ENCODE peak calls at places on chromosomes 5 and 9, in five cellular contexts. One of them, this sample, is unnamed.

GRCh38 chr5:55817030-55817429 is 34.1 kb upstream of the IL31RA start:
- DNase-seq in stimulated activated naive B cell treated with anti-CD40 and anti-IgM and Interleukin-4, amounts not matched to agents 10 μg/mL and 1 μg/mL and 100 μg/mL, for 72 hours: no peak
- DNase-seq in LHCN-M2: no peak
- DNase-seq in CD8-positive, alpha-beta memory T cell: no peak
- DNase-seq in CD8-positive, alpha-beta T cell: no peak
- DNase-seq in this sample: no peak

GRCh38 chr5:78893959-78894676 is 91.0 kb downstream of the ARSB start:
- DNase-seq in LHCN-M2: peak
- DNase-seq in CD8-positive, alpha-beta memory T cell: no peak
- DNase-seq in CD8-positive, alpha-beta T cell: no peak
- DNase-seq in stimulated activated naive B cell treated with anti-CD40 and anti-IgM and Interleukin-4, amounts not matched to agents 10 μg/mL and 1 μg/mL and 100 μg/mL, for 72 hours: no peak
- DNase-seq in this sample: no peak

GRCh38 chr5:171744882-171745281 is 40.7 kb upstream of the SMIM23 start:
- DNase-seq in stimulated activated naive B cell treated with anti-CD40 and anti-IgM and Interleukin-4, amounts not matched to agents 10 μg/mL and 1 μg/mL and 100 μg/mL, for 72 hours: no peak
- DNase-seq in LHCN-M2: no peak
- DNase-seq in CD8-positive, alpha-beta memory T cell: no peak
- DNase-seq in CD8-positive, alpha-beta T cell: no peak
- DNase-seq in this sample: no peak

GRCh38 chr9:132804576-132805295 is 73.3 kb downstream of the AK8 start:
- DNase-seq in CD8-positive, alpha-beta T cell: no peak
- DNase-seq in LHCN-M2: peak
- DNase-seq in CD8-positive, alpha-beta memory T cell: no peak
- DNase-seq in stimulated activated naive B cell treated with anti-CD40 and anti-IgM and Interleukin-4, amounts not matched to agents 10 μg/mL and 1 μg/mL and 100 μg/mL, for 72 hours: peak
- DNase-seq in this sample: no peak

GRCh38 chr5:11588803-11589202 is 315.4 kb downstream of the CTNND2 start:
- DNase-seq in LHCN-M2: no peak
- DNase-seq in CD8-positive, alpha-beta memory T cell: no peak
- DNase-seq in stimulated activated naive B cell treated with anti-CD40 and anti-IgM and Interleukin-4, amounts not matched to agents 10 μg/mL and 1 μg/mL and 100 μg/mL, for 72 hours: no peak
- DNase-seq in CD8-positive, alpha-beta T cell: no peak
- DNase-seq in this sample: no peak

GRCh38 chr5:10077721-10078551 is 171.8 kb downstream of the ATPSCKMT start:
- DNase-seq in CD8-positive, alpha-beta T cell: no peak
- DNase-seq in LHCN-M2: no peak
- DNase-seq in CD8-positive, alpha-beta memory T cell: no peak
- DNase-seq in stimulated activated naive B cell treated with anti-CD40 and anti-IgM and Interleukin-4, amounts not matched to agents 10 μg/mL and 1 μg/mL and 100 μg/mL, for 72 hours: no peak
- DNase-seq in this sample: no peak

GRCh38 chr5:149802008-149802407 is 71.9 kb downstream of the PPARGC1B start:
- DNase-seq in CD8-positive, alpha-beta T cell: no peak
- DNase-seq in stimulated activated naive B cell treated with anti-CD40 and anti-IgM and Interleukin-4, amounts not matched to agents 10 μg/mL and 1 μg/mL and 100 μg/mL, for 72 hours: no peak
- DNase-seq in CD8-positive, alpha-beta memory T cell: no peak
- DNase-seq in LHCN-M2: no peak
- DNase-seq in this sample: no peak

GRCh38 chr9:89444212-89444611 is 53.7 kb downstream of the SEMA4D start:
- DNase-seq in CD8-positive, alpha-beta memory T cell: peak
- DNase-seq in stimulated activated naive B cell treated with anti-CD40 and anti-IgM and Interleukin-4, amounts not matched to agents 10 μg/mL and 1 μg/mL and 100 μg/mL, for 72 hours: no peak
- DNase-seq in LHCN-M2: no peak
- DNase-seq in CD8-positive, alpha-beta T cell: peak
- DNase-seq in this sample: peak

GRCh38 chr9:136550439-136551085 is 4.7 kb upstream of the NOTCH1 start:
- DNase-seq in LHCN-M2: no peak
- DNase-seq in CD8-positive, alpha-beta memory T cell: no peak
- DNase-seq in CD8-positive, alpha-beta T cell: no peak
- DNase-seq in stimulated activated naive B cell treated with anti-CD40 and anti-IgM and Interleukin-4, amounts not matched to agents 10 μg/mL and 1 μg/mL and 100 μg/mL, for 72 hours: no peak
- DNase-seq in this sample: no peak

GRCh38 chr5:15655683-15656082 is 155.7 kb downstream of the FBXL7 start:
- DNase-seq in CD8-positive, alpha-beta memory T cell: no peak
- DNase-seq in LHCN-M2: no peak
- DNase-seq in stimulated activated naive B cell treated with anti-CD40 and anti-IgM and Interleukin-4, amounts not matched to agents 10 μg/mL and 1 μg/mL and 100 μg/mL, for 72 hours: no peak
- DNase-seq in CD8-positive, alpha-beta T cell: no peak
- DNase-seq in this sample: no peak

GRCh38 chr9:18014556-18014955 is 435.7 kb downstream of the SH3GL2 start:
- DNase-seq in LHCN-M2: peak
- DNase-seq in CD8-positive, alpha-beta T cell: no peak
- DNase-seq in CD8-positive, alpha-beta memory T cell: no peak
- DNase-seq in stimulated activated naive B cell treated with anti-CD40 and anti-IgM and Interleukin-4, amounts not matched to agents 10 μg/mL and 1 μg/mL and 100 μg/mL, for 72 hours: no peak
- DNase-seq in this sample: no peak

GRCh38 chr5:79842006-79842881 is 148.8 kb downstream of the MTX3 start:
- DNase-seq in stimulated activated naive B cell treated with anti-CD40 and anti-IgM and Interleukin-4, amounts not matched to agents 10 μg/mL and 1 μg/mL and 100 μg/mL, for 72 hours: no peak
- DNase-seq in LHCN-M2: no peak
- DNase-seq in CD8-positive, alpha-beta memory T cell: no peak
- DNase-seq in CD8-positive, alpha-beta T cell: no peak
- DNase-seq in this sample: no peak

GRCh38 chr9:18896531-18897179 is 136.4 kb downstream of the SAXO1 start:
- DNase-seq in CD8-positive, alpha-beta T cell: no peak
- DNase-seq in CD8-positive, alpha-beta memory T cell: no peak
- DNase-seq in LHCN-M2: no peak
- DNase-seq in stimulated activated naive B cell treated with anti-CD40 and anti-IgM and Interleukin-4, amounts not matched to agents 10 μg/mL and 1 μg/mL and 100 μg/mL, for 72 hours: no peak
- DNase-seq in this sample: no peak

GRCh38 chr5:16784088-16784487 is 152.0 kb downstream of the MYO10 start:
- DNase-seq in CD8-positive, alpha-beta memory T cell: no peak
- DNase-seq in stimulated activated naive B cell treated with anti-CD40 and anti-IgM and Interleukin-4, amounts not matched to agents 10 μg/mL and 1 μg/mL and 100 μg/mL, for 72 hours: no peak
- DNase-seq in CD8-positive, alpha-beta T cell: no peak
- DNase-seq in LHCN-M2: peak
- DNase-seq in this sample: no peak

GRCh38 chr5:39532511-39532910 is 107.7 kb upstream of the DAB2 start:
- DNase-seq in stimulated activated naive B cell treated with anti-CD40 and anti-IgM and Interleukin-4, amounts not matched to agents 10 μg/mL and 1 μg/mL and 100 μg/mL, for 72 hours: no peak
- DNase-seq in LHCN-M2: no peak
- DNase-seq in CD8-positive, alpha-beta memory T cell: no peak
- DNase-seq in CD8-positive, alpha-beta T cell: no peak
- DNase-seq in this sample: no peak

GRCh38 chr5:35136386-35136785 is 88.6 kb upstream of the AGXT2 start:
- DNase-seq in stimulated activated naive B cell treated with anti-CD40 and anti-IgM and Interleukin-4, amounts not matched to agents 10 μg/mL and 1 μg/mL and 100 μg/mL, for 72 hours: no peak
- DNase-seq in LHCN-M2: peak
- DNase-seq in CD8-positive, alpha-beta T cell: no peak
- DNase-seq in CD8-positive, alpha-beta memory T cell: no peak
- DNase-seq in this sample: no peak

GRCh38 chr5:1488882-1489680 is 34.7 kb downstream of the LPCAT1 start:
- DNase-seq in CD8-positive, alpha-beta T cell: no peak
- DNase-seq in stimulated activated naive B cell treated with anti-CD40 and anti-IgM and Interleukin-4, amounts not matched to agents 10 μg/mL and 1 μg/mL and 100 μg/mL, for 72 hours: peak
- DNase-seq in CD8-positive, alpha-beta memory T cell: no peak
- DNase-seq in LHCN-M2: peak
- DNase-seq in this sample: no peak

GRCh38 chr5:43309657-43310056 is 3.6 kb downstream of the HMGCS1 start:
- DNase-seq in LHCN-M2: no peak
- DNase-seq in CD8-positive, alpha-beta T cell: no peak
- DNase-seq in stimulated activated naive B cell treated with anti-CD40 and anti-IgM and Interleukin-4, amounts not matched to agents 10 μg/mL and 1 μg/mL and 100 μg/mL, for 72 hours: no peak
- DNase-seq in CD8-positive, alpha-beta memory T cell: no peak
- DNase-seq in this sample: no peak

GRCh38 chr9:1959347-1959746 is 55.8 kb upstream of the SMARCA2 start:
- DNase-seq in LHCN-M2: no peak
- DNase-seq in stimulated activated naive B cell treated with anti-CD40 and anti-IgM and Interleukin-4, amounts not matched to agents 10 μg/mL and 1 μg/mL and 100 μg/mL, for 72 hours: no peak
- DNase-seq in CD8-positive, alpha-beta T cell: no peak
- DNase-seq in CD8-positive, alpha-beta memory T cell: no peak
- DNase-seq in this sample: no peak

GRCh38 chr5:149162401-149163084 is 21.2 kb downstream of the ABLIM3 start:
- DNase-seq in stimulated activated naive B cell treated with anti-CD40 and anti-IgM and Interleukin-4, amounts not matched to agents 10 μg/mL and 1 μg/mL and 100 μg/mL, for 72 hours: no peak
- DNase-seq in CD8-positive, alpha-beta T cell: no peak
- DNase-seq in LHCN-M2: no peak
- DNase-seq in CD8-positive, alpha-beta memory T cell: no peak
- DNase-seq in this sample: no peak

GRCh38 chr5:133870661-133871060 is 97.8 kb downstream of the C5orf15 start:
- DNase-seq in CD8-positive, alpha-beta memory T cell: no peak
- DNase-seq in LHCN-M2: peak
- DNase-seq in CD8-positive, alpha-beta T cell: no peak
- DNase-seq in stimulated activated naive B cell treated with anti-CD40 and anti-IgM and Interleukin-4, amounts not matched to agents 10 μg/mL and 1 μg/mL and 100 μg/mL, for 72 hours: no peak
- DNase-seq in this sample: peak

GRCh38 chr9:69936427-69936826 is 107.2 kb upstream of the MAMDC2 start:
- DNase-seq in CD8-positive, alpha-beta memory T cell: no peak
- DNase-seq in stimulated activated naive B cell treated with anti-CD40 and anti-IgM and Interleukin-4, amounts not matched to agents 10 μg/mL and 1 μg/mL and 100 μg/mL, for 72 hours: no peak
- DNase-seq in CD8-positive, alpha-beta T cell: no peak
- DNase-seq in LHCN-M2: peak
- DNase-seq in this sample: no peak

GRCh38 chr5:157877821-157878220 is 18.9 kb upstream of the CLINT1 start:
- DNase-seq in stimulated activated naive B cell treated with anti-CD40 and anti-IgM and Interleukin-4, amounts not matched to agents 10 μg/mL and 1 μg/mL and 100 μg/mL, for 72 hours: no peak
- DNase-seq in CD8-positive, alpha-beta memory T cell: no peak
- DNase-seq in CD8-positive, alpha-beta T cell: no peak
- DNase-seq in LHCN-M2: no peak
- DNase-seq in this sample: no peak

GRCh38 chr5:42429694-42430093 is 6.5 kb downstream of the GHR start:
- DNase-seq in CD8-positive, alpha-beta T cell: no peak
- DNase-seq in stimulated activated naive B cell treated with anti-CD40 and anti-IgM and Interleukin-4, amounts not matched to agents 10 μg/mL and 1 μg/mL and 100 μg/mL, for 72 hours: no peak
- DNase-seq in LHCN-M2: no peak
- DNase-seq in CD8-positive, alpha-beta memory T cell: no peak
- DNase-seq in this sample: no peak

GRCh38 chr9:14670718-14671117 is 22.5 kb downstream of the ZDHHC21 start:
- DNase-seq in LHCN-M2: peak
- DNase-seq in CD8-positive, alpha-beta memory T cell: no peak
- DNase-seq in stimulated activated naive B cell treated with anti-CD40 and anti-IgM and Interleukin-4, amounts not matched to agents 10 μg/mL and 1 μg/mL and 100 μg/mL, for 72 hours: no peak
- DNase-seq in CD8-positive, alpha-beta T cell: no peak
- DNase-seq in this sample: no peak